ENCODE peak calls at places on chromosomes 12 and 14, in nine cellular contexts. C is CD4-positive, alpha-beta memory T cell; O is naive thymus-derived CD4-positive, alpha-beta T cell; X is AG08395; Q is bronchial epithelial cell; U is T follicular helper cell; S is tibial artery; R is IMR-90; B is stimulated activated CD8-positive, alpha-beta memory T cell treated with anti-CD3 and anti-CD28 coated beads, Interleukin-15, amount 100 ng/mL, for 24 hours. P is an unnamed sample.

GRCh38 chr14:76328457-76329137 is 47.3 kb upstream of the ESRRB start:
- DNase-seq in C (no peak), O (no peak), X (no peak), Q (no peak), U (no peak), S (no peak), R (no peak), B (no peak), P (no peak)

GRCh38 chr12:12720637-12721250 is 3.6 kb downstream of the CDKN1B start:
- DNase-seq in C (peak; percentile 21), O (no peak), X (no peak), Q (no peak), U (no peak), S (no peak), R (no peak), B (no peak), P (peak; percentile 21)

GRCh38 chr12:19893514-19893913 is 454.2 kb downstream of the AEBP2 start:
- DNase-seq in C (no peak), O (no peak), X (peak; percentile 48), Q (peak; percentile 29), U (no peak), S (no peak), R (peak; percentile 54), B (no peak), P (no peak)

GRCh38 chr14:72880820-72881219 is 13.1 kb downstream of the DPF3 start:
- DNase-seq in C (no peak), O (no peak), X (no peak), Q (no peak), U (no peak), S (no peak), R (no peak), B (no peak), P (no peak)

GRCh38 chr12:19499030-19499429 is 59.7 kb downstream of the AEBP2 start:
- DNase-seq in C (no peak), O (no peak), X (no peak), Q (peak; percentile 16), U (no peak), S (no peak), R (no peak), B (no peak), P (no peak)

GRCh38 chr12:3247077-3247476 is 169.9 kb downstream of the TSPAN9 start:
- DNase-seq in C (no peak), O (no peak), X (no peak), Q (no peak), U (no peak), S (no peak), R (no peak), B (no peak), P (peak; percentile 85)

GRCh38 chr12:56988207-56988739 is 18.1 kb downstream of the ZBTB39 start:
- DNase-seq in C (no peak), O (no peak), X (no peak), Q (no peak), U (no peak), S (no peak), R (no peak), B (no peak), P (no peak)

GRCh38 chr12:84955298-84955697 is 42.7 kb upstream of the SLC6A15 start:
- DNase-seq in C (no peak), O (no peak), X (no peak), Q (peak; percentile 37), U (no peak), S (no peak), R (peak; percentile 29), B (no peak), P (no peak)

GRCh38 chr12:27779416-27779815 is 617 bp upstream of the KLHL42 start:
- DNase-seq in C (peak; percentile 1), O (no peak), X (peak; percentile 20), Q (no peak), U (no peak), S (peak; percentile 69), R (no peak), B (no peak), P (peak; percentile 26)

GRCh38 chr12:110050927-110051326 is 2.6 kb upstream of the C12orf76 start:
- DNase-seq in C (no peak), O (no peak), X (no peak), Q (no peak), U (no peak), S (no peak), R (no peak), B (no peak), P (no peak)

GRCh38 chr12:51372021-51372420 is 19.2 kb downstream of the GALNT6 start:
- DNase-seq in C (no peak), O (no peak), X (no peak), Q (no peak), U (no peak), S (no peak), R (no peak), B (no peak), P (no peak)

GRCh38 chr14:57760891-57761290 is 105.0 kb downstream of the SLC35F4 start:
- DNase-seq in C (no peak), O (no peak), X (no peak), Q (no peak), U (no peak), S (no peak), R (no peak), B (no peak), P (peak; percentile 14)

GRCh38 chr12:103884316-103884715 is 43.3 kb upstream of the NT5DC3 start:
- DNase-seq in C (peak; percentile 33), O (no peak), X (peak; percentile 69), Q (peak; percentile 53), U (peak; percentile 24), S (no peak), R (peak; percentile 76), B (no peak), P (peak; percentile 32)

GRCh38 chr12:40819427-40820108 is 127.3 kb downstream of the CNTN1 start:
- DNase-seq in C (no peak), O (no peak), X (no peak), Q (no peak), U (no peak), S (no peak), R (no peak), B (no peak), P (peak; percentile 94)

GRCh38 chr12:12645485-12645884 is 33.8 kb downstream of the CREBL2 start:
- DNase-seq in C (peak; percentile 66), O (no peak), X (peak; percentile 33), Q (peak; percentile 22), U (peak; percentile 14), S (no peak), R (peak; percentile 40), B (no peak), P (peak; percentile 6)

GRCh38 chr12:1917172-1918070 is 1.0 kb downstream of the CACNA2D4 start:
- DNase-seq in C (no peak), O (no peak), X (peak; percentile 1), Q (no peak), U (no peak), S (peak; percentile 60), R (no peak), B (no peak), P (peak; percentile 13)

GRCh38 chr14:68695326-68695768 is 97.5 kb downstream of the ZFP36L1 start:
- DNase-seq in C (no peak), O (no peak), X (peak; percentile 98), Q (peak; percentile 100), U (no peak), S (peak; percentile 78), R (peak; percentile 100), B (no peak), P (no peak)

GRCh38 chr14:32422440-32422839 is 93.3 kb downstream of the AKAP6 start:
- DNase-seq in C (no peak), O (no peak), X (no peak), Q (no peak), U (no peak), S (no peak), R (no peak), B (no peak), P (no peak)

GRCh38 chr12:32917094-32917611 is 20.6 kb upstream of the PKP2 start:
- DNase-seq in C (no peak), O (no peak), X (no peak), Q (peak; percentile 81), U (no peak), S (no peak), R (no peak), B (no peak), P (no peak)

GRCh38 chr12:114263031-114263825 is 142.7 kb downstream of the TBX5 start:
- DNase-seq in C (no peak), O (no peak), X (peak; percentile 33), Q (no peak), U (no peak), S (no peak), R (no peak), B (no peak), P (no peak)

GRCh38 chr12:24898606-24899005 is 50.3 kb downstream of the BCAT1 start:
- DNase-seq in C (no peak), O (no peak), X (no peak), Q (no peak), U (no peak), S (no peak), R (no peak), B (no peak), P (no peak)

GRCh38 chr12:28550757-28551381 is 360.6 kb downstream of the CCDC91 start:
- DNase-seq in C (no peak), O (no peak), X (peak; percentile 77), Q (peak; percentile 84), U (no peak), S (no peak), R (peak; percentile 86), B (no peak), P (no peak)

GRCh38 chr12:597926-598568 is 65.2 kb downstream of the NINJ2 start:
- DNase-seq in C (no peak), O (no peak), X (no peak), Q (peak; percentile 94), U (no peak), S (no peak), R (no peak), B (no peak), P (no peak)

GRCh38 chr14:38973083-38973700 is 129.8 kb downstream of the SEC23A start:
- DNase-seq in C (no peak), O (no peak), X (no peak), Q (no peak), U (no peak), S (no peak), R (no peak), B (no peak), P (no peak)

GRCh38 chr12:49037111-49037946 is 18.8 kb upstream of the PRKAG1 start:
- DNase-seq in C (no peak), O (no peak), X (no peak), Q (no peak), U (no peak), S (no peak), R (no peak), B (no peak), P (no peak)

GRCh38 chr14:36383674-36384421 is 63.4 kb upstream of the MBIP start:
- DNase-seq in C (no peak), O (no peak), X (no peak), Q (peak; percentile 88), U (no peak), S (peak; percentile 91), R (no peak), B (no peak), P (no peak)

GRCh38 chr12:34393821-34394150 is 371.5 kb downstream of the ALG10 start:
- DNase-seq in C (no peak), O (no peak), X (no peak), Q (no peak), U (no peak), S (peak; percentile 28), R (no peak), B (no peak), P (no peak)

GRCh38 chr14:92244805-92245204 is 78.2 kb upstream of the SLC24A4 start:
- DNase-seq in C (no peak), O (no peak), X (no peak), Q (no peak), U (no peak), S (no peak), R (no peak), B (no peak), P (no peak)

GRCh38 chr12:116012757-116013156 is 264.7 kb downstream of the MED13L start:
- DNase-seq in C (no peak), O (no peak), X (no peak), Q (no peak), U (no peak), S (no peak), R (no peak), B (no peak), P (no peak)

GRCh38 chr12:93657076-93657475 is 20.1 kb upstream of the CRADD start:
- DNase-seq in C (no peak), O (no peak), X (no peak), Q (no peak), U (no peak), S (no peak), R (peak; percentile 22), B (no peak), P (no peak)

GRCh38 chr14:104747876-104748275 is 5.1 kb upstream of the SIVA1 start:
- DNase-seq in C (no peak), O (no peak), X (no peak), Q (no peak), U (no peak), S (no peak), R (no peak), B (no peak), P (no peak)